ENCODE peak calls at places on chromosomes 1 and 21, in seven cellular contexts. One of them, this sample, is unnamed.

GRCh38 chr21:42749226-42749625 is 95.8 kb downstream of the PDE9A start:
- DNase-seq in retina: no peak
- DNase-seq in activated naive CD8-positive, alpha-beta T cell treated with anti-CD3 and anti-CD28 coated beads for 36 hours: no peak
- DNase-seq in C1 segment of cervical spinal cord: no peak
- DNase-seq in activated CD4-positive, alpha-beta T cell treated with anti-CD3 and anti-CD28 coated beads, Interleukin-2, amount 50 U/mL, for 48 hours: no peak
- DNase-seq in mucosa of descending colon: no peak
- DNase-seq in endothelial cell: no peak
- DNase-seq in this sample: no peak

GRCh38 chr1:218498061-218498938 is 153.2 kb downstream of the TGFB2 start:
- DNase-seq in activated CD4-positive, alpha-beta T cell treated with anti-CD3 and anti-CD28 coated beads, Interleukin-2, amount 50 U/mL, for 48 hours: no peak
- DNase-seq in activated naive CD8-positive, alpha-beta T cell treated with anti-CD3 and anti-CD28 coated beads for 36 hours: no peak
- DNase-seq in mucosa of descending colon: no peak
- DNase-seq in endothelial cell: no peak
- DNase-seq in C1 segment of cervical spinal cord: no peak
- DNase-seq in retina: no peak
- DNase-seq in this sample: no peak

GRCh38 chr1:56799605-56800398 is 19.4 kb downstream of the FYB2 start:
- DNase-seq in activated CD4-positive, alpha-beta T cell treated with anti-CD3 and anti-CD28 coated beads, Interleukin-2, amount 50 U/mL, for 48 hours: no peak
- DNase-seq in mucosa of descending colon: no peak
- DNase-seq in C1 segment of cervical spinal cord: no peak
- DNase-seq in endothelial cell: no peak
- DNase-seq in activated naive CD8-positive, alpha-beta T cell treated with anti-CD3 and anti-CD28 coated beads for 36 hours: no peak
- DNase-seq in retina: no peak
- DNase-seq in this sample: no peak

GRCh38 chr1:198265073-198265661 is 108.4 kb downstream of the NEK7 start:
- DNase-seq in activated naive CD8-positive, alpha-beta T cell treated with anti-CD3 and anti-CD28 coated beads for 36 hours: no peak
- DNase-seq in activated CD4-positive, alpha-beta T cell treated with anti-CD3 and anti-CD28 coated beads, Interleukin-2, amount 50 U/mL, for 48 hours: no peak
- DNase-seq in retina: no peak
- DNase-seq in mucosa of descending colon: no peak
- DNase-seq in C1 segment of cervical spinal cord: no peak
- DNase-seq in endothelial cell: no peak
- DNase-seq in this sample: no peak

GRCh38 chr21:28325618-28326017 is 667.1 kb downstream of the LTN1 start:
- DNase-seq in activated naive CD8-positive, alpha-beta T cell treated with anti-CD3 and anti-CD28 coated beads for 36 hours: no peak
- DNase-seq in mucosa of descending colon: no peak
- DNase-seq in C1 segment of cervical spinal cord: no peak
- DNase-seq in activated CD4-positive, alpha-beta T cell treated with anti-CD3 and anti-CD28 coated beads, Interleukin-2, amount 50 U/mL, for 48 hours: no peak
- DNase-seq in endothelial cell: no peak
- DNase-seq in retina: no peak
- DNase-seq in this sample: peak

GRCh38 chr1:151133339-151133761 is 13.1 kb downstream of the SEMA6C start:
- DNase-seq in activated naive CD8-positive, alpha-beta T cell treated with anti-CD3 and anti-CD28 coated beads for 36 hours: no peak
- DNase-seq in C1 segment of cervical spinal cord: no peak
- DNase-seq in retina: no peak
- DNase-seq in activated CD4-positive, alpha-beta T cell treated with anti-CD3 and anti-CD28 coated beads, Interleukin-2, amount 50 U/mL, for 48 hours: no peak
- DNase-seq in mucosa of descending colon: no peak
- DNase-seq in endothelial cell: no peak
- DNase-seq in this sample: no peak

GRCh38 chr1:5423109-5423508 is 569.1 kb downstream of the NPHP4 start:
- DNase-seq in activated CD4-positive, alpha-beta T cell treated with anti-CD3 and anti-CD28 coated beads, Interleukin-2, amount 50 U/mL, for 48 hours: peak
- DNase-seq in C1 segment of cervical spinal cord: no peak
- DNase-seq in endothelial cell: no peak
- DNase-seq in activated naive CD8-positive, alpha-beta T cell treated with anti-CD3 and anti-CD28 coated beads for 36 hours: peak
- DNase-seq in retina: no peak
- DNase-seq in mucosa of descending colon: no peak
- DNase-seq in this sample: no peak

GRCh38 chr1:89767618-89768017 is 53.2 kb upstream of the LRRC8D start:
- DNase-seq in activated CD4-positive, alpha-beta T cell treated with anti-CD3 and anti-CD28 coated beads, Interleukin-2, amount 50 U/mL, for 48 hours: no peak
- DNase-seq in activated naive CD8-positive, alpha-beta T cell treated with anti-CD3 and anti-CD28 coated beads for 36 hours: no peak
- DNase-seq in retina: no peak
- DNase-seq in mucosa of descending colon: no peak
- DNase-seq in C1 segment of cervical spinal cord: no peak
- DNase-seq in endothelial cell: no peak
- DNase-seq in this sample: no peak